ENCODE peak calls at places on chromosomes 11 and 22, in ten cellular contexts. One of them, this sample, is unnamed.

GRCh38 chr11:95659088-95659487 is 130.5 kb downstream of the FAM76B start:
- DNase-seq in psoas muscle: no peak
- DNase-seq in thyroid gland: no peak
- DNase-seq in neuronal stem cell: no peak
- DNase-seq in endodermal cell: no peak
- DNase-seq in neural progenitor cell: no peak
- DNase-seq in upper lobe of left lung: no peak
- DNase-seq in CD4-positive, alpha-beta T cell: no peak
- DNase-seq in heart left ventricle: no peak
- DNase-seq in esophagus squamous epithelium: no peak
- DNase-seq in this sample: peak; percentile 5

GRCh38 chr11:14541180-14541579 is 21.0 kb upstream of the PSMA1 start:
- DNase-seq in heart left ventricle: peak; percentile 42
- DNase-seq in endodermal cell: no peak
- DNase-seq in upper lobe of left lung: peak; percentile 25
- DNase-seq in neuronal stem cell: no peak
- DNase-seq in thyroid gland: no peak
- DNase-seq in psoas muscle: no peak
- DNase-seq in esophagus squamous epithelium: no peak
- DNase-seq in neural progenitor cell: no peak
- DNase-seq in CD4-positive, alpha-beta T cell: no peak
- DNase-seq in this sample: no peak

GRCh38 chr11:77191429-77191822 is 63.4 kb downstream of the MYO7A start:
- DNase-seq in esophagus squamous epithelium: no peak
- DNase-seq in neural progenitor cell: no peak
- DNase-seq in thyroid gland: peak; percentile 21
- DNase-seq in heart left ventricle: no peak
- DNase-seq in CD4-positive, alpha-beta T cell: no peak
- DNase-seq in psoas muscle: no peak
- DNase-seq in neuronal stem cell: no peak
- DNase-seq in endodermal cell: no peak
- DNase-seq in upper lobe of left lung: no peak
- DNase-seq in this sample: no peak

GRCh38 chr11:65778431-65778900 is 2.3 kb downstream of the AP5B1 start:
- DNase-seq in thyroid gland: no peak
- DNase-seq in heart left ventricle: no peak
- DNase-seq in neural progenitor cell: no peak
- DNase-seq in esophagus squamous epithelium: no peak
- DNase-seq in psoas muscle: no peak
- DNase-seq in CD4-positive, alpha-beta T cell: no peak
- DNase-seq in upper lobe of left lung: no peak
- DNase-seq in endodermal cell: no peak
- DNase-seq in neuronal stem cell: no peak
- DNase-seq in this sample: no peak

GRCh38 chr11:129705341-129705740 is 110.3 kb upstream of the TMEM45B start:
- DNase-seq in neural progenitor cell: no peak
- DNase-seq in thyroid gland: no peak
- DNase-seq in CD4-positive, alpha-beta T cell: no peak
- DNase-seq in heart left ventricle: no peak
- DNase-seq in esophagus squamous epithelium: no peak
- DNase-seq in neuronal stem cell: no peak
- DNase-seq in endodermal cell: no peak
- DNase-seq in psoas muscle: no peak
- DNase-seq in upper lobe of left lung: no peak
- DNase-seq in this sample: no peak

GRCh38 chr11:47469411-47470179 is 20.7 kb upstream of the RAPSN start:
- DNase-seq in esophagus squamous epithelium: no peak
- DNase-seq in heart left ventricle: no peak
- DNase-seq in CD4-positive, alpha-beta T cell: no peak
- DNase-seq in thyroid gland: no peak
- DNase-seq in neural progenitor cell: no peak
- DNase-seq in psoas muscle: no peak
- DNase-seq in upper lobe of left lung: no peak
- DNase-seq in neuronal stem cell: no peak
- DNase-seq in endodermal cell: peak; percentile 58
- DNase-seq in this sample: no peak

GRCh38 chr22:29396126-29396525 is 7.8 kb upstream of the AP1B1 start:
- DNase-seq in thyroid gland: no peak
- DNase-seq in heart left ventricle: no peak
- DNase-seq in CD4-positive, alpha-beta T cell: no peak
- DNase-seq in esophagus squamous epithelium: no peak
- DNase-seq in upper lobe of left lung: no peak
- DNase-seq in neuronal stem cell: no peak
- DNase-seq in psoas muscle: no peak
- DNase-seq in endodermal cell: peak; percentile 23
- DNase-seq in neural progenitor cell: no peak
- DNase-seq in this sample: no peak

GRCh38 chr11:17275376-17276235 is 933 bp upstream of the NUCB2 start:
- DNase-seq in thyroid gland: no peak
- DNase-seq in esophagus squamous epithelium: no peak
- DNase-seq in endodermal cell: no peak
- DNase-seq in neuronal stem cell: no peak
- DNase-seq in psoas muscle: no peak
- DNase-seq in CD4-positive, alpha-beta T cell: no peak
- DNase-seq in neural progenitor cell: no peak
- DNase-seq in heart left ventricle: no peak
- DNase-seq in upper lobe of left lung: no peak
- DNase-seq in this sample: no peak

GRCh38 chr11:133579165-133580031 is 47.1 kb upstream of the OPCML start:
- DNase-seq in thyroid gland: no peak
- DNase-seq in upper lobe of left lung: no peak
- DNase-seq in esophagus squamous epithelium: no peak
- DNase-seq in neural progenitor cell: peak; percentile 55
- DNase-seq in endodermal cell: peak; percentile 81
- DNase-seq in neuronal stem cell: peak; percentile 20
- DNase-seq in CD4-positive, alpha-beta T cell: no peak
- DNase-seq in psoas muscle: no peak
- DNase-seq in heart left ventricle: no peak
- DNase-seq in this sample: no peak

GRCh38 chr11:57249384-57250319 is 12.6 kb upstream of the APLNR start:
- DNase-seq in psoas muscle: peak; percentile 65
- DNase-seq in upper lobe of left lung: peak; percentile 53
- DNase-seq in endodermal cell: peak; percentile 87
- DNase-seq in neuronal stem cell: peak; percentile 58
- DNase-seq in neural progenitor cell: peak; percentile 74
- DNase-seq in thyroid gland: peak; percentile 66
- DNase-seq in CD4-positive, alpha-beta T cell: no peak
- DNase-seq in heart left ventricle: peak; percentile 69
- DNase-seq in esophagus squamous epithelium: no peak
- DNase-seq in this sample: peak; percentile 22

GRCh38 chr22:38317995-38318715 is 922 bp upstream of the CSNK1E start:
- DNase-seq in heart left ventricle: peak; percentile 70
- DNase-seq in endodermal cell: peak; percentile 67
- DNase-seq in esophagus squamous epithelium: peak; percentile 26
- DNase-seq in upper lobe of left lung: peak; percentile 83
- DNase-seq in neural progenitor cell: peak; percentile 34
- DNase-seq in CD4-positive, alpha-beta T cell: no peak
- DNase-seq in neuronal stem cell: no peak
- DNase-seq in psoas muscle: peak; percentile 74
- DNase-seq in thyroid gland: peak; percentile 28
- DNase-seq in this sample: peak; percentile 93

GRCh38 chr22:38316340-38317236 is 645 bp downstream of the CSNK1E start:
- DNase-seq in heart left ventricle: peak; percentile 78
- DNase-seq in esophagus squamous epithelium: no peak
- DNase-seq in neural progenitor cell: peak; percentile 70
- DNase-seq in psoas muscle: peak; percentile 61
- DNase-seq in upper lobe of left lung: peak; percentile 55
- DNase-seq in thyroid gland: peak; percentile 75
- DNase-seq in neuronal stem cell: no peak
- DNase-seq in endodermal cell: peak; percentile 74
- DNase-seq in CD4-positive, alpha-beta T cell: peak; percentile 30
- DNase-seq in this sample: no peak

GRCh38 chr22:38320605-38321402 is 3.6 kb upstream of the CSNK1E start:
- DNase-seq in esophagus squamous epithelium: no peak
- DNase-seq in neuronal stem cell: no peak
- DNase-seq in CD4-positive, alpha-beta T cell: no peak
- DNase-seq in neural progenitor cell: no peak
- DNase-seq in psoas muscle: no peak
- DNase-seq in heart left ventricle: no peak
- DNase-seq in thyroid gland: no peak
- DNase-seq in endodermal cell: no peak
- DNase-seq in upper lobe of left lung: no peak
- DNase-seq in this sample: no peak

GRCh38 chr22:38317237-38317994 is at the start of gene CSNK1E:
- DNase-seq in CD4-positive, alpha-beta T cell: peak; percentile 57
- DNase-seq in endodermal cell: peak; percentile 86
- DNase-seq in heart left ventricle: peak; percentile 89
- DNase-seq in psoas muscle: peak; percentile 85
- DNase-seq in thyroid gland: peak; percentile 79
- DNase-seq in upper lobe of left lung: peak; percentile 81
- DNase-seq in esophagus squamous epithelium: no peak
- DNase-seq in neuronal stem cell: peak; percentile 69
- DNase-seq in neural progenitor cell: peak; percentile 92
- DNase-seq in this sample: no peak

GRCh38 chr22:38318792-38319773 is 1.9 kb upstream of the CSNK1E start:
- DNase-seq in neuronal stem cell: no peak
- DNase-seq in endodermal cell: peak; percentile 83
- DNase-seq in heart left ventricle: no peak
- DNase-seq in upper lobe of left lung: no peak
- DNase-seq in CD4-positive, alpha-beta T cell: no peak
- DNase-seq in esophagus squamous epithelium: no peak
- DNase-seq in thyroid gland: no peak
- DNase-seq in psoas muscle: no peak
- DNase-seq in neural progenitor cell: peak; percentile 58
- DNase-seq in this sample: no peak
- H3K27ac ChIP-seq in neuronal stem cell: no peak overlapping the region
- H3K27ac ChIP-seq in endodermal cell: no peak overlapping the region
- H3K27ac ChIP-seq in heart left ventricle: peak overlapping the region; percentile 98
- H3K27ac ChIP-seq in upper lobe of left lung: peak overlapping the region; percentile 93
- H3K27ac ChIP-seq in CD4-positive, alpha-beta T cell: no peak overlapping the region
- H3K27ac ChIP-seq in esophagus squamous epithelium: peak overlapping the region; percentile 100
- H3K27ac ChIP-seq in thyroid gland: peak overlapping the region; percentile 97
- H3K27ac ChIP-seq in psoas muscle: peak overlapping the region; percentile 91
- H3K27ac ChIP-seq in neural progenitor cell: no peak overlapping the region
- H3K27ac ChIP-seq in this sample: peak overlapping the region; percentile 99

DNA sequence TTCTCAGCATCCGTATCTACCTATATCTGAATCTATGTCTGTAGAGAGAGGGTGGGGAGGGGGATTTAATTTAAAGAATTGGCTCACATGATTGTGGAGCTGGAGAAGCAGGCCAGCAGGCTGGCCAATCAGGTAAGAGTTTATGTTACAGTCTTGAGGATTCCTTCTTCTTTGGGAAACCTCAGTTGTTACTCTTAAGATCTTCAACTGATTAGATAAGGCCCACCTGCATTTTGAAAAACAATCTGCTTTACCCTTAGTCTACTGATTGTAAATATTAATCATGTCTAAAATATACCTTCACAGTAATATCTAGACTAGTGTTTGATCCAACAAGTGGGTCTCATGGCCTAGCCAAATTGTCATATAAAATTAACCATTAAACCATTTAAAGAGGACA is 199.0 kb downstream of the FAT3 start:
- DNase-seq in endodermal cell: no peak
- DNase-seq in heart left ventricle: no peak
- DNase-seq in CD4-positive, alpha-beta T cell: no peak
- DNase-seq in upper lobe of left lung: no peak
- DNase-seq in esophagus squamous epithelium: no peak
- DNase-seq in thyroid gland: no peak
- DNase-seq in neural progenitor cell: no peak
- DNase-seq in psoas muscle: no peak
- DNase-seq in neuronal stem cell: no peak
- DNase-seq in this sample: no peak
- H3K27ac ChIP-seq in endodermal cell: no peak overlapping the region
- H3K27ac ChIP-seq in heart left ventricle: no peak overlapping the region
- H3K27ac ChIP-seq in CD4-positive, alpha-beta T cell: no peak overlapping the region
- H3K27ac ChIP-seq in upper lobe of left lung: no peak overlapping the region
- H3K27ac ChIP-seq in esophagus squamous epithelium: no peak overlapping the region
- H3K27ac ChIP-seq in thyroid gland: no peak overlapping the region
- H3K27ac ChIP-seq in neural progenitor cell: no peak overlapping the region
- H3K27ac ChIP-seq in psoas muscle: no peak overlapping the region
- H3K27ac ChIP-seq in neuronal stem cell: no peak overlapping the region
- H3K27ac ChIP-seq in this sample: no peak overlapping the region

DNA sequence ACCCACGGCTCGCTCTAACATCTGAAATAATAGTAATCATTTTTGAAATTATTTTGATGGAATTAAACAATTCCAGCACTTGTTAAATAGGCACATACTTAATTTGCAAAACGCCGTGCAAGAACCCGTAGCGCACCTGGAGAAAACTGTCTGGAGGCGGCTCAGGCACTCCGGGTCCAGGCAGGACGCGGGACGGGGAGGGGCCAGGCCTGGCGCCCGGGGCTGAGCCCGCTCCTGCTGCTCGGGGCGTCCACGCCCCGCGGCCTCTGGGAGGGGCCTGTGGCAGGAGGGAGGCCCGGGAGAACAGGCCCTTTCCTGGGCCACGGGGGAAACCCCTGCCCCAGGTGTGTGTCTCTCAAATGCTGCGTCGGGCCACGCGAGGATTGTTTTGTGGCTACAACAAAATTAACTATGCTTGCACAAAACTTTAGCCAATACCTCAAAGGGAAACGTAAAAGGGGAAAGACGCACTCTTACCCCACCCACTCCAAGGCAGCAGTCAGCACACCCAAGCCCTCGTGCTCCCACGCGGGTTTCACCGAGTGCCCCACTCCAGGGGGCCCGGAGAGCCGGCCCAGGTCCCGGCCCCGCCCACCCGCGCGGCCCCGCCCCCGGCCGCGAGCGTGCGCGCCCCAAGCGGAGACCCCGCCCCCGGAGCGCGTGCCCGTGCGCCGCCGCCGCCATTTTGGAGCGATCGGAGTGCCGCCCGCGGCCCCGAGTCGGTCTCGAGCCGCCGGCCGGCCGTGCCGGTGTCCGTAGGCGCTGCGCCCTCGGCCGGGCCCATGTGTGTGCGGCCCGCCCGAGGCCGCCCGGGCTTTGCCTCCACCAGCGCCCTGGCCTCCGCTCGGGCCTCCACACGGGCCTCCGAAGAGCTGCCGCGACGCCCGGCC is at the start of gene PPP6R2:
- DNase-seq in psoas muscle: peak; percentile 86
- DNase-seq in heart left ventricle: peak; percentile 89
- DNase-seq in CD4-positive, alpha-beta T cell: peak; percentile 86
- DNase-seq in endodermal cell: peak; percentile 93
- DNase-seq in neural progenitor cell: peak; percentile 93
- DNase-seq in neuronal stem cell: peak; percentile 79
- DNase-seq in upper lobe of left lung: peak; percentile 81
- DNase-seq in thyroid gland: peak; percentile 78
- DNase-seq in esophagus squamous epithelium: no peak
- DNase-seq in this sample: no peak
- H3K27ac ChIP-seq in psoas muscle: peak within 1 kb of the TSS; percentile 83
- H3K27ac ChIP-seq in heart left ventricle: peak within 1 kb of the TSS; percentile 82
- H3K27ac ChIP-seq in CD4-positive, alpha-beta T cell: peak within 1 kb of the TSS; percentile 85
- H3K27ac ChIP-seq in endodermal cell: peak within 1 kb of the TSS; percentile 73
- H3K27ac ChIP-seq in neural progenitor cell: peak within 1 kb of the TSS; percentile 74
- H3K27ac ChIP-seq in neuronal stem cell: peak within 1 kb of the TSS; percentile 76
- H3K27ac ChIP-seq in upper lobe of left lung: peak within 1 kb of the TSS; percentile 86
- H3K27ac ChIP-seq in thyroid gland: peak within 1 kb of the TSS; percentile 71
- H3K27ac ChIP-seq in esophagus squamous epithelium: peak within 1 kb of the TSS; percentile 90
- H3K27ac ChIP-seq in this sample: peak within 1 kb of the TSS; percentile 66

DNA sequence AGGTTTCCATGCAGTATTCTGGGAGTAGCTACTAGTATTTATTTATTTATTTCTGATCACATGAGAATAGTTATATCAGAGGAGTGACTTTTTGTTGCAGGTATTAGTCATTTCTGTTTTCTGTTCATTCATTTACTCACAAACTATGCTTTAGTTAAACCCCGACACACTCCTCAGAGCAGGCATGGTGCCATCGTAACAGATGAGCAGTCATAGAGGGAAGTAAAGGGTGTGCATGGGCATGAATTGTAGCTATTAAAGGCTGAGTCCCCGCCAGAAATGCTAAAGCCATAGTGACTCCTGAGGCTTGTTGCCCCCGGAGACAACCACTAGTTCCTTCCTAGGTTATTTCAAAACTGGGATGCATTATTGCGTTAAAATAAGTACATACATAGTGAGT is 10.6 kb downstream of the JHY start:
- DNase-seq in CD4-positive, alpha-beta T cell: no peak
- DNase-seq in heart left ventricle: no peak
- DNase-seq in endodermal cell: no peak
- DNase-seq in neuronal stem cell: no peak
- DNase-seq in psoas muscle: no peak
- DNase-seq in neural progenitor cell: no peak
- DNase-seq in upper lobe of left lung: no peak
- DNase-seq in thyroid gland: peak; percentile 58
- DNase-seq in esophagus squamous epithelium: no peak
- DNase-seq in this sample: peak; percentile 37
- H3K27ac ChIP-seq in CD4-positive, alpha-beta T cell: no peak overlapping the region
- H3K27ac ChIP-seq in heart left ventricle: no peak overlapping the region
- H3K27ac ChIP-seq in endodermal cell: no peak overlapping the region
- H3K27ac ChIP-seq in neuronal stem cell: no peak overlapping the region
- H3K27ac ChIP-seq in psoas muscle: no peak overlapping the region
- H3K27ac ChIP-seq in neural progenitor cell: no peak overlapping the region
- H3K27ac ChIP-seq in upper lobe of left lung: no peak overlapping the region
- H3K27ac ChIP-seq in thyroid gland: no peak overlapping the region
- H3K27ac ChIP-seq in esophagus squamous epithelium: no peak overlapping the region
- H3K27ac ChIP-seq in this sample: peak overlapping the region; percentile 21

This sample was measured in epithelial cell of prostate.